ENCODE peak calls at places on chromosome 11, in five cellular contexts. L is GM10248, T is suprapubic skin, B is HFFc6, Z is fibroblast of lung. S is an unnamed sample.

GRCh38 chr11:93494341-93494740 is 48.9 kb downstream of the SMCO4 start:
- DNase-seq in T (no peak), L (no peak), Z (peak), B (no peak), S (no peak)

GRCh38 chr11:114050258-114050927 is 9.1 kb upstream of the ZBTB16 start:
- DNase-seq in Z (no peak), B (no peak), T (no peak), L (no peak), S (no peak)

GRCh38 chr11:64569300-64569970 is 21.6 kb upstream of the SLC22A12 start:
- DNase-seq in Z (no peak), T (peak), B (no peak), L (no peak), S (no peak)

GRCh38 chr11:116774661-116775060 is 1.9 kb upstream of the BUD13 start:
- DNase-seq in Z (no peak), T (no peak), L (no peak), B (no peak), S (no peak)

GRCh38 chr11:121899534-121899933 is 216.5 kb downstream of the BLID start:
- DNase-seq in B (no peak), T (no peak), Z (no peak), L (no peak), S (no peak)

GRCh38 chr11:113431746-113432145 is 43.5 kb downstream of the DRD2 start:
- DNase-seq in Z (no peak), T (no peak), L (no peak), B (no peak), S (no peak)

GRCh38 chr11:100563541-100564280 is 123.4 kb upstream of the ARHGAP42 start:
- DNase-seq in Z (peak), B (peak), L (no peak), T (no peak), S (no peak)

GRCh38 chr11:110833033-110833484 is 120.8 kb upstream of the ARHGAP20 start:
- DNase-seq in Z (peak), B (peak), T (no peak), L (no peak), S (no peak)

GRCh38 chr11:120658071-120658423 is 146.5 kb downstream of the GRIK4 start:
- DNase-seq in T (no peak), Z (no peak), B (no peak), L (peak), S (peak)

GRCh38 chr11:120662071-120662611 is 150.6 kb downstream of the GRIK4 start:
- DNase-seq in Z (no peak), T (no peak), B (no peak), L (no peak), S (no peak)

GRCh38 chr11:120659076-120659475 is 147.5 kb downstream of the GRIK4 start:
- DNase-seq in B (no peak), Z (no peak), T (no peak), L (no peak), S (no peak)

GRCh38 chr11:120657306-120658070 is 145.9 kb downstream of the GRIK4 start:
- DNase-seq in Z (no peak), T (no peak), L (peak), B (no peak), S (peak)

DNA sequence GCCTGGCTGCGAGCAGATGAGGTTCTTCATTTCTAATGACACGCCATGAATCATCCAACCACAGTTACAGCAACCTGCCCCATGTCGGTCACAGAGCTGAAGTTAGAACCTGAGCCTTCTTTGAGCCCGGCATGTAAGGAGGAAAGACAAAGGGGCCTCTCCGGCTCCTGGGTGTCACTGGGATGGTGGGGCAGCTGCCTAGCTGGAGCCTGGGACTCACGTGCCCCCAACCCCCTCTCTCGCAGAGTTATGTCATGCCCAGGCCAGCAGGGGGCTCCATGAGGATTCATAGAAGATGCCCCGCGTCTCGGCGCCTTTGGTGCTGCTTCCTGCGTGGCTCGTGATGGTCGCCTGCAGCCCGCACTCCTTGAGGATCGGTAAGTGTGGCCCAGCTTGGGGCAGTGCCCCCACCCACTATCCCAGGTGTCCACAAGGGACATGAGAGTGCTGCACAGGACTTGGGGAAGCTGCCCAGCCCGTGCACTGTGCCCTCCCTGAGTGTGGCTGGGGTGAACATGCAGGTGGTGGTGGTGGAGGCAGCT is 148.5 kb downstream of the GRIK4 start:
- DNase-seq in T (no peak), Z (peak), B (no peak), L (peak), S (peak)
- TF ChIP-seq CTCF in T (peak), Z (peak), B (peak), L (peak), S (peak)

DNA sequence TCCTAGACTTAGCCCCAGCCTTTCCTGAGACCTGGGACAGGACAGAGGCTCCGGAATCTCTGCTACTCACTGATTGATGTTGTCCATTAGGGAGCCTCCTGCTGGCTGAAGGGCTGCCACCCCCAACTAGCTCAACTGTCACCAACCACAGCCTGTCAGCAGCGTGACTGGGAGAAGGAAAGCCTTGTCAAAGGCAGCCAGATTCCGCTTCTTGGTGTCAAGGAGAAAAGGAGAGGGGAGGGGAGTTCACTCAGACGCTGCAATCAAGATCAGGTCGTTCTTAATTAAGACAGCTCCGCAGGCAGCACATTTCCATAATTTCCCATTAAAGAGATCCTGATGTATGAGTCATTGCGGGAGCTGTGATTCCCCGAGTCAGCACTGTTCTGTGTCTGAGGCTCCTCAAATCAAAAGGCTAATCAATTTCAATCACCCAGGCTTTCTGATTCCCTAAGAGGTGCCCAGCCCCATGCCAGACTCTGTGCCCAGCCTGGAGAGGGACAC is 152.8 kb upstream of the ZBED5 start:
- DNase-seq in L (no peak), B (no peak), Z (peak), T (no peak), S (no peak)
- TF ChIP-seq CTCF in L (no peak), B (peak), Z (peak), T (peak), S (no peak)

DNA sequence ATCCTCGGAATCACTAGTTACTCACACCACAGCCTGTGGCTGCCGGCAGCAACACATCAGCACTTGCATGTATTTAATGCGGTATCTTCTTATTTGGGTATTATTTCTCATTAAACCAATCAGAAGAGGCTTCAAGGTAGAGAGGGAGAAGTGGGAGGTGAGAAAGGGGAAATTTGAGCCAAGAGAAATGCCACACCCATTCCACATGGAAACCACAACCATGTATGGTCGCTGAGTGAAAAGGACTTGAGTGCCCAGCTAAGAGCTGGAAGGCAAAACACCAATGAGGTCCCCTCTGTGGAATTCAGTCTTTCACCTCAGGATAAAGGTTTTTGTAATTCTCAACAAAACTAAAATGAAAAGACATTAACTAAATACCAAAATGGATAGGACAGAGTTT is 26.0 kb downstream of the SYTL2 start:
- DNase-seq in Z (no peak), B (no peak), T (no peak), L (no peak), S (no peak)
- TF ChIP-seq CTCF in Z (no peak), B (no peak), T (no peak), L (no peak), S (no peak)

DNA sequence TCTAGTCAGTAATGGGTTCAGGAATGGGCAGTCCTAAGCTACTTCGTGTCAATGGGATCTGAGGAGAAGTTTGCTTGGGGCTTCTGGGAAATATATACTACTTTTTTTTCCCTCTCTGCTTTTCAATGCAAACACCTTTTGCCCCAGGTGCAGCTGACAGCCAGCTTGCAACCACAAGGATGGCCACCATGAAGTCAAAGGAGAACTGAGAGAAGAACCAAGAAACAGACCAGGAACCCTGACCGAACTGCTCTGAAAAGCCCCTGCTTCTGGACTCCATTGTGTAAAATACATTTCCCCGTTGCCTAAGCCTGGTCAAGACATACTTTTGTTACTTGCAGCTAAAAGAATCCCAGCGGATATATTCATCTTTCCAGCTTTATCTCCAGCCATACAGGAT is 20.1 kb upstream of the CD44 start:
- DNase-seq in Z (no peak), T (no peak), L (peak), B (no peak), S (no peak)
- TF ChIP-seq CTCF in Z (no peak), T (no peak), L (no peak), B (no peak), S (no peak)

GRCh38 chr11:131198161-131198560 is 172.3 kb upstream of the NTM start:
- DNase-seq in L (no peak), B (no peak), T (no peak), Z (no peak), S (no peak)
- TF ChIP-seq CTCF in L (no peak), B (no peak), T (no peak), Z (no peak), S (no peak)

S was measured in GM13976.